ENCODE peak calls at places on chromosomes 16 and 17, in ten cellular contexts. One of them, this sample, is unnamed.

GRCh38 chr16:10992797-10993196 is 48.4 kb downstream of the CLEC16A start:
- DNase-seq in lower leg skin: no peak
- DNase-seq in cardiac muscle cell: no peak
- DNase-seq in stomach: peak
- DNase-seq in gastrocnemius medialis: no peak
- DNase-seq in prostate gland: no peak
- DNase-seq in uterus: no peak
- DNase-seq in right atrium auricular region: no peak
- DNase-seq in OCI-LY7: no peak
- DNase-seq in tibial nerve: no peak
- DNase-seq in this sample: peak

GRCh38 chr16:22386976-22387375 is 12.6 kb upstream of the CDR2 start:
- DNase-seq in lower leg skin: no peak
- DNase-seq in cardiac muscle cell: no peak
- DNase-seq in stomach: no peak
- DNase-seq in gastrocnemius medialis: no peak
- DNase-seq in prostate gland: peak
- DNase-seq in uterus: no peak
- DNase-seq in right atrium auricular region: no peak
- DNase-seq in OCI-LY7: no peak
- DNase-seq in tibial nerve: no peak
- DNase-seq in this sample: no peak

GRCh38 chr17:10549108-10549842 is at the start of gene MYH2:
- DNase-seq in lower leg skin: no peak
- DNase-seq in cardiac muscle cell: peak
- DNase-seq in stomach: no peak
- DNase-seq in gastrocnemius medialis: no peak
- DNase-seq in prostate gland: no peak
- DNase-seq in uterus: no peak
- DNase-seq in right atrium auricular region: no peak
- DNase-seq in OCI-LY7: no peak
- DNase-seq in tibial nerve: no peak
- DNase-seq in this sample: no peak

GRCh38 chr16:47142469-47143328 is 1.0 kb downstream of the NETO2 start:
- DNase-seq in lower leg skin: no peak
- DNase-seq in cardiac muscle cell: peak
- DNase-seq in stomach: peak
- DNase-seq in gastrocnemius medialis: no peak
- DNase-seq in prostate gland: no peak
- DNase-seq in uterus: no peak
- DNase-seq in right atrium auricular region: no peak
- DNase-seq in OCI-LY7: peak
- DNase-seq in tibial nerve: no peak
- DNase-seq in this sample: peak

GRCh38 chr17:82935944-82936767 is 96.3 kb upstream of the ZNF750 start:
- DNase-seq in lower leg skin: no peak
- DNase-seq in cardiac muscle cell: no peak
- DNase-seq in stomach: peak
- DNase-seq in gastrocnemius medialis: no peak
- DNase-seq in prostate gland: no peak
- DNase-seq in uterus: peak
- DNase-seq in right atrium auricular region: no peak
- DNase-seq in OCI-LY7: no peak
- DNase-seq in tibial nerve: no peak
- DNase-seq in this sample: no peak

GRCh38 chr16:26827386-26827785 is 239.3 kb upstream of the C16orf82 start:
- DNase-seq in lower leg skin: no peak
- DNase-seq in cardiac muscle cell: no peak
- DNase-seq in stomach: no peak
- DNase-seq in gastrocnemius medialis: no peak
- DNase-seq in prostate gland: no peak
- DNase-seq in uterus: no peak
- DNase-seq in right atrium auricular region: no peak
- DNase-seq in OCI-LY7: no peak
- DNase-seq in tibial nerve: no peak
- DNase-seq in this sample: no peak

GRCh38 chr16:67244387-67245188 is 2.7 kb downstream of the FHOD1 start:
- DNase-seq in lower leg skin: peak
- DNase-seq in cardiac muscle cell: no peak
- DNase-seq in stomach: peak
- DNase-seq in gastrocnemius medialis: peak
- DNase-seq in prostate gland: no peak
- DNase-seq in uterus: peak
- DNase-seq in right atrium auricular region: peak
- DNase-seq in OCI-LY7: peak
- DNase-seq in tibial nerve: peak
- DNase-seq in this sample: peak

GRCh38 chr17:77613181-77613580 is 345.3 kb upstream of the TNRC6C start:
- DNase-seq in lower leg skin: no peak
- DNase-seq in cardiac muscle cell: no peak
- DNase-seq in stomach: no peak
- DNase-seq in gastrocnemius medialis: peak
- DNase-seq in prostate gland: no peak
- DNase-seq in uterus: no peak
- DNase-seq in right atrium auricular region: no peak
- DNase-seq in OCI-LY7: no peak
- DNase-seq in tibial nerve: no peak
- DNase-seq in this sample: no peak

GRCh38 chr16:85385463-85386331 is 227.4 kb upstream of the GSE1 start:
- DNase-seq in lower leg skin: no peak
- DNase-seq in cardiac muscle cell: no peak
- DNase-seq in stomach: no peak
- DNase-seq in gastrocnemius medialis: no peak
- DNase-seq in prostate gland: no peak
- DNase-seq in uterus: no peak
- DNase-seq in right atrium auricular region: no peak
- DNase-seq in OCI-LY7: no peak
- DNase-seq in tibial nerve: no peak
- DNase-seq in this sample: no peak

GRCh38 chr17:61474934-61475333 is 22.7 kb downstream of the TBX4 start:
- DNase-seq in lower leg skin: no peak
- DNase-seq in cardiac muscle cell: no peak
- DNase-seq in stomach: no peak
- DNase-seq in gastrocnemius medialis: no peak
- DNase-seq in prostate gland: no peak
- DNase-seq in uterus: no peak
- DNase-seq in right atrium auricular region: no peak
- DNase-seq in OCI-LY7: no peak
- DNase-seq in tibial nerve: no peak
- DNase-seq in this sample: no peak

GRCh38 chr17:66426397-66427033 is 124.1 kb downstream of the PRKCA start:
- DNase-seq in lower leg skin: no peak
- DNase-seq in cardiac muscle cell: no peak
- DNase-seq in stomach: no peak
- DNase-seq in gastrocnemius medialis: no peak
- DNase-seq in prostate gland: no peak
- DNase-seq in uterus: no peak
- DNase-seq in right atrium auricular region: no peak
- DNase-seq in OCI-LY7: peak
- DNase-seq in tibial nerve: no peak
- DNase-seq in this sample: peak

GRCh38 chr17:4304417-4305027 is 40.7 kb upstream of the ANKFY1 start:
- DNase-seq in lower leg skin: no peak
- DNase-seq in cardiac muscle cell: peak
- DNase-seq in stomach: peak
- DNase-seq in gastrocnemius medialis: no peak
- DNase-seq in prostate gland: peak
- DNase-seq in uterus: peak
- DNase-seq in right atrium auricular region: no peak
- DNase-seq in OCI-LY7: peak
- DNase-seq in tibial nerve: peak
- DNase-seq in this sample: peak

GRCh38 chr16:68668266-68668665 is 23.2 kb downstream of the CDH3 start:
- DNase-seq in lower leg skin: no peak
- DNase-seq in cardiac muscle cell: no peak
- DNase-seq in stomach: no peak
- DNase-seq in gastrocnemius medialis: no peak
- DNase-seq in prostate gland: no peak
- DNase-seq in uterus: no peak
- DNase-seq in right atrium auricular region: no peak
- DNase-seq in OCI-LY7: no peak
- DNase-seq in tibial nerve: no peak
- DNase-seq in this sample: peak

GRCh38 chr16:10314811-10315210 is 71.0 kb upstream of the ATF7IP2 start:
- DNase-seq in lower leg skin: no peak
- DNase-seq in cardiac muscle cell: no peak
- DNase-seq in stomach: no peak
- DNase-seq in gastrocnemius medialis: no peak
- DNase-seq in prostate gland: no peak
- DNase-seq in uterus: no peak
- DNase-seq in right atrium auricular region: no peak
- DNase-seq in OCI-LY7: peak
- DNase-seq in tibial nerve: no peak
- DNase-seq in this sample: peak

GRCh38 chr17:41315204-41315794 is at the start of gene KRTAP17-1:
- DNase-seq in lower leg skin: no peak
- DNase-seq in cardiac muscle cell: no peak
- DNase-seq in stomach: no peak
- DNase-seq in gastrocnemius medialis: no peak
- DNase-seq in prostate gland: no peak
- DNase-seq in uterus: no peak
- DNase-seq in right atrium auricular region: no peak
- DNase-seq in OCI-LY7: no peak
- DNase-seq in tibial nerve: no peak
- DNase-seq in this sample: no peak

GRCh38 chr17:80782536-80783427 is 208.9 kb upstream of the CHMP6 start:
- DNase-seq in lower leg skin: no peak
- DNase-seq in cardiac muscle cell: peak
- DNase-seq in stomach: no peak
- DNase-seq in gastrocnemius medialis: no peak
- DNase-seq in prostate gland: no peak
- DNase-seq in uterus: no peak
- DNase-seq in right atrium auricular region: no peak
- DNase-seq in OCI-LY7: no peak
- DNase-seq in tibial nerve: no peak
- DNase-seq in this sample: no peak

GRCh38 chr17:14428640-14429029 is 127.8 kb downstream of the HS3ST3B1 start:
- DNase-seq in lower leg skin: no peak
- DNase-seq in cardiac muscle cell: no peak
- DNase-seq in stomach: no peak
- DNase-seq in gastrocnemius medialis: no peak
- DNase-seq in prostate gland: no peak
- DNase-seq in uterus: no peak
- DNase-seq in right atrium auricular region: no peak
- DNase-seq in OCI-LY7: peak
- DNase-seq in tibial nerve: no peak
- DNase-seq in this sample: no peak

GRCh38 chr16:80656731-80657150 is 115.9 kb downstream of the DYNLRB2 start:
- DNase-seq in lower leg skin: no peak
- DNase-seq in cardiac muscle cell: no peak
- DNase-seq in stomach: no peak
- DNase-seq in gastrocnemius medialis: no peak
- DNase-seq in prostate gland: peak
- DNase-seq in uterus: no peak
- DNase-seq in right atrium auricular region: no peak
- DNase-seq in OCI-LY7: no peak
- DNase-seq in tibial nerve: no peak
- DNase-seq in this sample: no peak
- H3K4me3 ChIP-seq in lower leg skin: no peak
- H3K4me3 ChIP-seq in cardiac muscle cell: no peak
- H3K4me3 ChIP-seq in stomach: peak
- H3K4me3 ChIP-seq in gastrocnemius medialis: no peak
- H3K4me3 ChIP-seq in prostate gland: no peak
- H3K4me3 ChIP-seq in uterus: no peak
- H3K4me3 ChIP-seq in right atrium auricular region: no peak
- H3K4me3 ChIP-seq in OCI-LY7: no peak
- H3K4me3 ChIP-seq in tibial nerve: no peak
- H3K4me3 ChIP-seq in this sample: no peak

DNA sequence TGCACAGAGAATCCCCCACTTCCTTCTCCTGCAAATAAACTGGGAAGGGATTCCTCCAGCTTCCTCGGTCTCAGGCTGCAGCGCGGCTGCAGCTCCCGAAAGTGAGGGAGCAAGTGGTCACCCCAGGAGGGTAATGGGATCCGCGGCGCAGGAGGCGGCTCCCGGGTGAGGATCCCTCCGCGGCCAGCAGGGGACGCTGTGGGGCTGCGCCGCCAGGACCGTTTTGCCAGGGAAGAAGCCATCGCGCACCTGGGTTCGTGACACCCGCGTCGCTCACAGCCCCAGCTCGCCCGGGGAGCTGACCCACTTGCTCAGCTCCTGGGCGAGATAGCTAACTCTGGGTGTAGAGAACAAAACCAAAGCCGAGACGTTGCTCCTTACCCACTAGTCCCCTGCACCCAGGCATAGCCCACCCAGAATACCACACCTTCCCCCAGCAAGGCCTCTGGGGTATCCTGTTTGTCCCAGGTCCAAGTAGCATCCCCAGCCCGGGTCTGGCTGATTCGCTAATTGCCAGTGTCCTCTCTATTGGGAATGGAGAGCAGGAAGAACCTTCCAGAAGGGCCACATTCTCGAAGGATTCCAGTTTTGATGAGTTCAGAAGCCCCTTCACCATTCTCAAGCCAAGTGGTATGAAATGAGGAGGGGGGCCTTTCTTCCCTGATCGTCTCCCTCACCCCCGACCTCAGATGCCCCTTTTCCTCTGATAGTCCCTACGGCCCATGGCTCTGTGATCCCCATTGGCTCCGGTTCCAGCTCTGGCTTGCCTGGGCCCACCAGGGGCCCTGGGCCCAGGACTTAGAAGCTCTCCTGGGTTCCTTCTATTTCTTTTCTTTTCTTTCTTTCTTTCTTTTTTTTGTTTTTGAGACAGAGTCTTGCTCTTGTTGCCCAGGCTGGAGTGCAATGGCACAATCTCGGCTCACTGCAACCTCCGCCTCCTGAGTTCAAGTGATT is 14.1 kb downstream of the CYGB start:
- DNase-seq in lower leg skin: no peak
- DNase-seq in cardiac muscle cell: peak
- DNase-seq in stomach: peak
- DNase-seq in gastrocnemius medialis: peak
- DNase-seq in prostate gland: no peak
- DNase-seq in uterus: peak
- DNase-seq in right atrium auricular region: no peak
- DNase-seq in OCI-LY7: peak
- DNase-seq in tibial nerve: peak
- DNase-seq in this sample: peak
- H3K4me3 ChIP-seq in lower leg skin: no peak
- H3K4me3 ChIP-seq in cardiac muscle cell: no peak
- H3K4me3 ChIP-seq in stomach: no peak
- H3K4me3 ChIP-seq in gastrocnemius medialis: no peak
- H3K4me3 ChIP-seq in prostate gland: no peak
- H3K4me3 ChIP-seq in uterus: no peak
- H3K4me3 ChIP-seq in right atrium auricular region: no peak
- H3K4me3 ChIP-seq in OCI-LY7: no peak
- H3K4me3 ChIP-seq in tibial nerve: no peak
- H3K4me3 ChIP-seq in this sample: no peak

GRCh38 chr16:48287239-48287638 is 39.9 kb upstream of the ABCC11 start:
- DNase-seq in lower leg skin: no peak
- DNase-seq in cardiac muscle cell: no peak
- DNase-seq in stomach: no peak
- DNase-seq in gastrocnemius medialis: no peak
- DNase-seq in prostate gland: no peak
- DNase-seq in uterus: no peak
- DNase-seq in right atrium auricular region: no peak
- DNase-seq in OCI-LY7: no peak
- DNase-seq in tibial nerve: no peak
- DNase-seq in this sample: no peak
- H3K4me3 ChIP-seq in lower leg skin: no peak
- H3K4me3 ChIP-seq in cardiac muscle cell: no peak
- H3K4me3 ChIP-seq in stomach: no peak
- H3K4me3 ChIP-seq in gastrocnemius medialis: no peak
- H3K4me3 ChIP-seq in prostate gland: no peak
- H3K4me3 ChIP-seq in uterus: no peak
- H3K4me3 ChIP-seq in right atrium auricular region: no peak
- H3K4me3 ChIP-seq in OCI-LY7: no peak
- H3K4me3 ChIP-seq in tibial nerve: no peak
- H3K4me3 ChIP-seq in this sample: no peak

GRCh38 chr16:89764711-89765201 is 43.4 kb downstream of the ZNF276 start:
- DNase-seq in lower leg skin: peak
- DNase-seq in cardiac muscle cell: no peak
- DNase-seq in stomach: peak
- DNase-seq in gastrocnemius medialis: peak
- DNase-seq in prostate gland: no peak
- DNase-seq in uterus: no peak
- DNase-seq in right atrium auricular region: peak
- DNase-seq in OCI-LY7: peak
- DNase-seq in tibial nerve: peak
- DNase-seq in this sample: no peak
- H3K4me3 ChIP-seq in lower leg skin: no peak
- H3K4me3 ChIP-seq in cardiac muscle cell: no peak
- H3K4me3 ChIP-seq in stomach: peak
- H3K4me3 ChIP-seq in gastrocnemius medialis: no peak
- H3K4me3 ChIP-seq in prostate gland: no peak
- H3K4me3 ChIP-seq in uterus: no peak
- H3K4me3 ChIP-seq in right atrium auricular region: no peak
- H3K4me3 ChIP-seq in OCI-LY7: peak
- H3K4me3 ChIP-seq in tibial nerve: no peak
- H3K4me3 ChIP-seq in this sample: no peak

This sample was measured in epithelial cell of esophagus.